ENCODE peak calls at places on chromosomes 5 and 9, in seven cellular contexts. Z, D, P, F, L, Q and C are unnamed samples.

GRCh38 chr5:112312810-112313209 is 106.3 kb downstream of the EPB41L4A start:
- DNase-seq in Z (no peak), D (no peak), P (no peak), F (no peak), L (no peak), Q (no peak), C (no peak)

GRCh38 chr9:114348906-114349482 is 19.3 kb downstream of the ORM2 start:
- DNase-seq in Z (peak; percentile 39), D (peak; percentile 89), P (no peak), F (peak; percentile 94), L (peak; percentile 74), Q (no peak), C (peak; percentile 64)

GRCh38 chr9:137278913-137279711 is 1.6 kb downstream of the TOR4A start:
- DNase-seq in Z (no peak), D (no peak), P (peak; percentile 52), F (no peak), L (no peak), Q (no peak), C (no peak)

GRCh38 chr9:14532716-14533115 is 160.5 kb downstream of the ZDHHC21 start:
- DNase-seq in Z (no peak), D (no peak), P (no peak), F (peak; percentile 7), L (no peak), Q (no peak), C (no peak)

GRCh38 chr5:34897646-34898045 is 17.7 kb downstream of the RAD1 start:
- DNase-seq in Z (no peak), D (no peak), P (no peak), F (no peak), L (no peak), Q (no peak), C (no peak)

GRCh38 chr5:9865574-9865973 is 235.4 kb upstream of the TAS2R1 start:
- DNase-seq in Z (no peak), D (no peak), P (no peak), F (no peak), L (no peak), Q (no peak), C (no peak)

GRCh38 chr9:92882276-92882675 is 4.4 kb upstream of the ZNF484 start:
- DNase-seq in Z (no peak), D (no peak), P (no peak), F (no peak), L (no peak), Q (no peak), C (no peak)

GRCh38 chr5:10289353-10289752 is 18.3 kb downstream of the CMBL start:
- DNase-seq in Z (no peak), D (no peak), P (peak; percentile 83), F (no peak), L (no peak), Q (no peak), C (no peak)

GRCh38 chr5:138212828-138213160 is 329 bp downstream of the CDC23 start:
- DNase-seq in Z (no peak), D (peak; percentile 24), P (no peak), F (no peak), L (no peak), Q (no peak), C (no peak)

GRCh38 chr5:155193018-155193417 is 179.5 kb downstream of the KIF4B start:
- DNase-seq in Z (no peak), D (no peak), P (no peak), F (no peak), L (no peak), Q (no peak), C (no peak)

GRCh38 chr9:74478606-74479005 is 18.5 kb upstream of the RORB start:
- DNase-seq in Z (no peak), D (no peak), P (no peak), F (no peak), L (no peak), Q (no peak), C (no peak)

GRCh38 chr5:14379739-14380497 is 201.7 kb upstream of the OTULINL start:
- DNase-seq in Z (no peak), D (no peak), P (no peak), F (no peak), L (no peak), Q (no peak), C (no peak)

GRCh38 chr5:127312131-127312530 is 21.5 kb downstream of the MEGF10 start:
- DNase-seq in Z (no peak), D (no peak), P (no peak), F (no peak), L (no peak), Q (no peak), C (no peak)

GRCh38 chr5:43854697-43855292 is 251.8 kb downstream of the NNT start:
- DNase-seq in Z (no peak), D (no peak), P (no peak), F (peak; percentile 9), L (no peak), Q (no peak), C (no peak)

GRCh38 chr9:135698767-135699166 is 514 bp downstream of the SOHLH1 start:
- DNase-seq in Z (no peak), D (no peak), P (no peak), F (no peak), L (no peak), Q (no peak), C (no peak)

DNA sequence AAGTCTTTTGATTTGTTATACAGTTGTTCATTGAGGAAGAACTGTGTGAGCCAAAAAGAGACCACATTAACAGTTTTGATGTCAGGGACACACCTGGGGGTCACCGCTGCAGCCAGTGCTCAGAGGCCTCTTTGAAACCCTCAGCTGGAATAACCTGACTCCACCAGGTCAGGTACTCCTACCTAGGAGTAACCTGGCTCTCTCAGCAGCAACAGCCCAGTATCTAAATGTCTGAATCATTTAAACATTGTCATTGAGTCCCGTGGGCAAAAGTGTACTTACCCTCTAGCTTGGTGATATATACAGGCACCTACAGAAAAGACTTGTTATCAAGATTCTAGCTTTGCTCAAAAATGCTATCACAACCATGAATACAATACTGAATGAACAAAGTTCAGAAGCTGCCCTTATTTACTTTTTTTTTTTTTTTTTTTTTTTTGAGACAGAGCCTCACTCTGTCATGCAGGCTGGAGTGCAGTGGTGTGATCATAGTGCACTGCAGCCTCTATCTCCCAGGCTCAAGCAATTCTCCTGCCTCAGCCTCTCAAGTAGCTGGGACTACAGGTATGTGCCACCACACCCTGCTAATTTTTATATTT is 268.2 kb downstream of the ZNF608 start:
- DNase-seq in Z (no peak), D (no peak), P (no peak), F (no peak), L (no peak), Q (no peak), C (no peak)
- TF ChIP-seq CTCF in Z (no peak), D (no peak), P (no peak), F (no peak), L (no peak), Q (no peak), C (no peak)

GRCh38 chr9:5305741-5306140 is 1.2 kb upstream of the RLN2 start:
- DNase-seq in Z (no peak), D (no peak), P (no peak), F (no peak), L (no peak), Q (no peak), C (no peak)

GRCh38 chr9:5301544-5301943 is 3.0 kb downstream of the RLN2 start:
- DNase-seq in Z (no peak), D (no peak), P (no peak), F (no peak), L (no peak), Q (no peak), C (no peak)
- TF ChIP-seq CTCF in Z (no peak), D (no peak), P (no peak), F (no peak), L (no peak), Q (no peak), C (no peak)

GRCh38 chr5:165224366-165224765 is 1718.9 kb downstream of the MAT2B start:
- DNase-seq in Z (no peak), D (no peak), P (no peak), F (no peak), L (no peak), Q (no peak), C (no peak)

GRCh38 chr5:165232187-165232586 is 1726.8 kb downstream of the MAT2B start:
- DNase-seq in Z (no peak), D (no peak), P (no peak), F (no peak), L (no peak), Q (no peak), C (no peak)

GRCh38 chr5:165232629-165233028 is 1727.2 kb downstream of the MAT2B start:
- DNase-seq in Z (no peak), D (no peak), P (no peak), F (no peak), L (no peak), Q (no peak), C (no peak)

GRCh38 chr5:165228184-165228583 is 1722.8 kb downstream of the MAT2B start:
- DNase-seq in Z (no peak), D (no peak), P (no peak), F (no peak), L (no peak), Q (no peak), C (no peak)

DNA sequence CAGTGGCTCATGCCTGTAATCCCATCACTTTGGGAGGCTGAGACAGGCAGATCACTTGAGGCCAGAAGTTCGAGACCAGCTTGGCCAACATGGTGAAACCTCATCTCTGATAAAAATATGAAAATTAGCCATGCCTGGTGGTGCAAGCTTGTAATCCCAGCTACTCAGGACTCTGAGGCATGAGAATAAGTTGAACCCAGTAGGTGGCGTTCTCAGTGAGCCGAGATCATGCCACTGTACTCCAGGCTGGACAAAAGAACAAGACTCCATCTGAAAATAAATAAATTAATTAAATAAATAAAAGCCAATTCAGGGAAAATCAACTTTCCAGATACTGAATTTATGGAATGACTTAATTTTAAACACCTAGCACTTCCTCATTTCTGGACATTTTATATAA is 1722.1 kb downstream of the MAT2B start:
- DNase-seq in Z (no peak), D (no peak), P (no peak), F (no peak), L (no peak), Q (no peak), C (no peak)
- TF ChIP-seq CTCF in Z (no peak), D (no peak), P (no peak), F (no peak), L (no peak), Q (no peak), C (no peak)

GRCh38 chr5:5645891-5646290 is 223.4 kb downstream of the ICE1 start:
- DNase-seq in Z (no peak), D (no peak), P (no peak), F (no peak), L (no peak), Q (no peak), C (no peak)

GRCh38 chr5:5649641-5650040 is 227.2 kb downstream of the ICE1 start:
- DNase-seq in Z (no peak), D (no peak), P (no peak), F (no peak), L (no peak), Q (no peak), C (no peak)

GRCh38 chr5:5650242-5650641 is 227.8 kb downstream of the ICE1 start:
- DNase-seq in Z (no peak), D (no peak), P (no peak), F (no peak), L (no peak), Q (no peak), C (no peak)

GRCh38 chr5:5650949-5651348 is 228.5 kb downstream of the ICE1 start:
- DNase-seq in Z (no peak), D (no peak), P (no peak), F (no peak), L (no peak), Q (no peak), C (no peak)

DNA sequence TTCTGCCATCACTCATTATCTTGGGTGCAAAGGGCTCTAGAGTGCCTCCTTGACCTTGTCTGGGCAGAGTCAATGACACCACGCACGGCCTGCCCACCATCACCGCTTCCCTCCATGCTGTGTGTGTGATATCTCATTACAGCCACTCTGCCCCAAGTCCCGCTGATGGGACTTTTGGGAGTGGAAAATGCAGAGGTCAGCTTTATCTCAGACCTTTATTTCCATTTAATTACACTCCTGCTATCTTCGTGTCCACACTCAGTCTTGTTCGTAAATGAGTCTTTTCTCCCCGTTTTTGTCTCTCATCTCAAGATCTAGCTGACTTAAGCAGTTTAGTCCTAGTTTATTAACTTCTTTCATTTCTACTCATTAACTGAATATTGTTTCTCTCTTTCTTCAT is 226.2 kb downstream of the ICE1 start:
- DNase-seq in Z (no peak), D (no peak), P (no peak), F (no peak), L (no peak), Q (no peak), C (no peak)
- TF ChIP-seq CTCF in Z (no peak), D (no peak), P (no peak), F (no peak), L (no peak), Q (no peak), C (no peak)